ENCODE peak calls at places on chromosomes 12 and 14, in nine cellular contexts. O, B, Y, K, J, W, X, U and Q are unnamed samples.

GRCh38 chr12:22282283-22282682 is 52.2 kb downstream of the ST8SIA1 start:
- DNase-seq in J (no peak), W (no peak), X (no peak), B (no peak), Y (no peak), U (no peak), K (no peak), O (no peak), Q (no peak)

GRCh38 chr14:91237219-91237618 is 7.3 kb downstream of the GPR68 start:
- DNase-seq in X (no peak), O (no peak), W (no peak), Y (no peak), J (no peak), B (no peak), K (no peak), U (no peak), Q (no peak)

GRCh38 chr12:55850893-55851292 is 8.2 kb upstream of the MMP19 start:
- DNase-seq in O (no peak), U (no peak), B (no peak), Y (no peak), W (no peak), J (no peak), X (no peak), K (no peak), Q (no peak)

GRCh38 chr14:54364555-54365415 is 32.0 kb upstream of the CDKN3 start:
- DNase-seq in X (peak), U (no peak), B (no peak), Y (no peak), O (no peak), K (no peak), W (no peak), J (no peak), Q (no peak)

GRCh38 chr14:94922595-94923239 is 152.8 kb upstream of the GSC start:
- DNase-seq in Y (no peak), X (no peak), W (no peak), O (no peak), B (no peak), U (no peak), K (no peak), J (no peak), Q (no peak)

GRCh38 chr14:99282261-99283050 is 10.5 kb upstream of the BCL11B start:
- DNase-seq in B (no peak), W (no peak), O (no peak), Y (no peak), K (peak), U (no peak), X (no peak), J (no peak), Q (no peak)

GRCh38 chr14:51828017-51828797 is 32.2 kb upstream of the GNG2 start:
- DNase-seq in Y (no peak), B (peak), J (peak), U (no peak), K (peak), X (no peak), O (no peak), W (no peak), Q (peak)

GRCh38 chr14:91177073-91177796 is 63.4 kb downstream of the DGLUCY start:
- DNase-seq in Y (no peak), U (peak), K (no peak), X (peak), W (peak), B (no peak), O (peak), J (peak), Q (peak)

GRCh38 chr14:69951263-69951662 is 72.0 kb downstream of the SMOC1 start:
- DNase-seq in K (no peak), O (no peak), W (no peak), B (no peak), J (no peak), X (no peak), U (no peak), Y (no peak), Q (no peak)

GRCh38 chr14:101563654-101564443 is 2.6 kb downstream of the DIO3 start:
- DNase-seq in X (no peak), B (no peak), K (peak), W (no peak), O (no peak), U (no peak), J (no peak), Y (no peak), Q (no peak)

GRCh38 chr12:120249875-120250795 is 15.4 kb downstream of the PXN start:
- DNase-seq in W (peak), U (no peak), Y (no peak), J (no peak), B (no peak), K (no peak), O (no peak), X (no peak), Q (no peak)

GRCh38 chr14:96297000-96297399 is 41.0 kb downstream of the BDKRB1 start:
- DNase-seq in U (no peak), B (no peak), K (no peak), X (peak), Y (no peak), O (no peak), J (no peak), W (no peak), Q (no peak)

GRCh38 chr12:11711675-11712327 is 62.3 kb downstream of the ETV6 start:
- DNase-seq in J (no peak), Y (no peak), K (no peak), X (no peak), B (no peak), U (no peak), O (no peak), W (no peak), Q (no peak)

GRCh38 chr12:76201758-76202157 is 117.3 kb upstream of the NAP1L1 start:
- DNase-seq in X (no peak), W (no peak), J (no peak), K (no peak), Y (no peak), U (no peak), O (no peak), B (no peak), Q (no peak)